ENCODE peak calls at places on chromosomes 2 and 18, in four cellular contexts. One of them, this sample, is unnamed.

GRCh38 chr2:20443276-20443920 is 3.5 kb upstream of the RHOB start:
- DNase-seq in activated CD4-positive, alpha-beta T cell treated with anti-CD3 and anti-CD28 coated beads for 36 hours: no peak
- DNase-seq in skeletal muscle cell: no peak
- DNase-seq in CD8-positive, alpha-beta memory T cell: peak; percentile 40
- DNase-seq in this sample: no peak

GRCh38 chr2:66145490-66145889 is 289.4 kb upstream of the MEIS1 start:
- DNase-seq in activated CD4-positive, alpha-beta T cell treated with anti-CD3 and anti-CD28 coated beads for 36 hours: no peak
- DNase-seq in skeletal muscle cell: no peak
- DNase-seq in CD8-positive, alpha-beta memory T cell: no peak
- DNase-seq in this sample: no peak

GRCh38 chr2:37781028-37781427 is 109.6 kb upstream of the CDC42EP3 start:
- DNase-seq in activated CD4-positive, alpha-beta T cell treated with anti-CD3 and anti-CD28 coated beads for 36 hours: no peak
- DNase-seq in skeletal muscle cell: peak; percentile 44
- DNase-seq in CD8-positive, alpha-beta memory T cell: no peak
- DNase-seq in this sample: no peak

GRCh38 chr2:38075436-38076249 is at the start of gene CYP1B1:
- DNase-seq in activated CD4-positive, alpha-beta T cell treated with anti-CD3 and anti-CD28 coated beads for 36 hours: peak; percentile 25
- DNase-seq in skeletal muscle cell: no peak
- DNase-seq in CD8-positive, alpha-beta memory T cell: no peak
- DNase-seq in this sample: no peak

GRCh38 chr2:158745067-158745865 is 49.9 kb upstream of the DAPL1 start:
- DNase-seq in activated CD4-positive, alpha-beta T cell treated with anti-CD3 and anti-CD28 coated beads for 36 hours: peak; percentile 65
- DNase-seq in skeletal muscle cell: no peak
- DNase-seq in CD8-positive, alpha-beta memory T cell: peak; percentile 24
- DNase-seq in this sample: peak; percentile 57

GRCh38 chr18:64851796-64852195 is 702.9 kb upstream of the LINC00305 start:
- DNase-seq in activated CD4-positive, alpha-beta T cell treated with anti-CD3 and anti-CD28 coated beads for 36 hours: no peak
- DNase-seq in skeletal muscle cell: no peak
- DNase-seq in CD8-positive, alpha-beta memory T cell: no peak
- DNase-seq in this sample: no peak

GRCh38 chr2:118249970-118250369 is 161.7 kb downstream of the INSIG2 start:
- DNase-seq in activated CD4-positive, alpha-beta T cell treated with anti-CD3 and anti-CD28 coated beads for 36 hours: no peak
- DNase-seq in skeletal muscle cell: no peak
- DNase-seq in CD8-positive, alpha-beta memory T cell: no peak
- DNase-seq in this sample: no peak

GRCh38 chr2:120239488-120240287 is 13.0 kb upstream of the RALB start:
- DNase-seq in activated CD4-positive, alpha-beta T cell treated with anti-CD3 and anti-CD28 coated beads for 36 hours: peak; percentile 33
- DNase-seq in skeletal muscle cell: peak; percentile 35
- DNase-seq in CD8-positive, alpha-beta memory T cell: no peak
- DNase-seq in this sample: no peak

GRCh38 chr2:241562269-241562891 is 3.8 kb downstream of the BOK start:
- DNase-seq in activated CD4-positive, alpha-beta T cell treated with anti-CD3 and anti-CD28 coated beads for 36 hours: no peak
- DNase-seq in skeletal muscle cell: no peak
- DNase-seq in CD8-positive, alpha-beta memory T cell: no peak
- DNase-seq in this sample: no peak

GRCh38 chr2:106551466-106552130 is 64.4 kb downstream of the CD8B2 start:
- DNase-seq in activated CD4-positive, alpha-beta T cell treated with anti-CD3 and anti-CD28 coated beads for 36 hours: no peak
- DNase-seq in skeletal muscle cell: no peak
- DNase-seq in CD8-positive, alpha-beta memory T cell: no peak
- DNase-seq in this sample: no peak

GRCh38 chr2:7012141-7012809 is 95.1 kb downstream of the RNF144A start:
- DNase-seq in activated CD4-positive, alpha-beta T cell treated with anti-CD3 and anti-CD28 coated beads for 36 hours: no peak
- DNase-seq in skeletal muscle cell: no peak
- DNase-seq in CD8-positive, alpha-beta memory T cell: no peak
- DNase-seq in this sample: peak; percentile 60